ENCODE peak calls at places on chromosomes 1 and 21, in eight cellular contexts. One of them, this sample, is unnamed.
A peak's percentile ranks its signal among the peaks of the same experiment; 100 is the strongest.

GRCh38 chr1:39407889-39408640 is 83.4 kb upstream of the BMP8A start:
- DNase-seq in body of pancreas: peak; percentile 42
- DNase-seq in transverse colon: peak; percentile 27
- DNase-seq in colonic mucosa: peak; percentile 51
- DNase-seq in kidney: no peak
- DNase-seq in effector memory CD4-positive, alpha-beta T cell: no peak
- DNase-seq in mesendoderm: peak; percentile 86
- DNase-seq in PC-9: no peak
- DNase-seq in this sample: no peak

GRCh38 chr1:46084553-46085448 is 47.6 kb downstream of the PIK3R3 start:
- DNase-seq in mesendoderm: no peak
- DNase-seq in kidney: no peak
- DNase-seq in transverse colon: no peak
- DNase-seq in effector memory CD4-positive, alpha-beta T cell: no peak
- DNase-seq in PC-9: peak; percentile 70
- DNase-seq in body of pancreas: no peak
- DNase-seq in colonic mucosa: no peak
- DNase-seq in this sample: no peak

GRCh38 chr1:10857689-10858088 is 61.2 kb upstream of the CASZ1 start:
- DNase-seq in effector memory CD4-positive, alpha-beta T cell: no peak
- DNase-seq in body of pancreas: no peak
- DNase-seq in transverse colon: no peak
- DNase-seq in mesendoderm: no peak
- DNase-seq in PC-9: no peak
- DNase-seq in colonic mucosa: no peak
- DNase-seq in kidney: no peak
- DNase-seq in this sample: no peak

GRCh38 chr21:23792300-23792699 is 1815.0 kb downstream of the MRPL39 start:
- DNase-seq in effector memory CD4-positive, alpha-beta T cell: no peak
- DNase-seq in kidney: no peak
- DNase-seq in PC-9: no peak
- DNase-seq in mesendoderm: no peak
- DNase-seq in colonic mucosa: no peak
- DNase-seq in transverse colon: no peak
- DNase-seq in body of pancreas: no peak
- DNase-seq in this sample: no peak

GRCh38 chr1:9843576-9843945 is 19.8 kb upstream of the CLSTN1 start:
- DNase-seq in body of pancreas: no peak
- DNase-seq in effector memory CD4-positive, alpha-beta T cell: no peak
- DNase-seq in mesendoderm: no peak
- DNase-seq in kidney: no peak
- DNase-seq in PC-9: peak; percentile 75
- DNase-seq in transverse colon: peak; percentile 51
- DNase-seq in colonic mucosa: peak; percentile 78
- DNase-seq in this sample: no peak

GRCh38 chr1:225857256-225857655 is 24.9 kb downstream of the TMEM63A start:
- DNase-seq in effector memory CD4-positive, alpha-beta T cell: no peak
- DNase-seq in PC-9: no peak
- DNase-seq in body of pancreas: no peak
- DNase-seq in mesendoderm: no peak
- DNase-seq in transverse colon: no peak
- DNase-seq in colonic mucosa: no peak
- DNase-seq in kidney: no peak
- DNase-seq in this sample: no peak

GRCh38 chr1:24906760-24907490 is 23.2 kb downstream of the RUNX3 start:
- DNase-seq in effector memory CD4-positive, alpha-beta T cell: no peak
- DNase-seq in mesendoderm: no peak
- DNase-seq in transverse colon: peak; percentile 3
- DNase-seq in body of pancreas: no peak
- DNase-seq in kidney: peak; percentile 62
- DNase-seq in colonic mucosa: no peak
- DNase-seq in PC-9: no peak
- DNase-seq in this sample: no peak

GRCh38 chr1:47763456-47764171 is 233.6 kb downstream of the TRABD2B start:
- DNase-seq in effector memory CD4-positive, alpha-beta T cell: no peak
- DNase-seq in mesendoderm: no peak
- DNase-seq in body of pancreas: no peak
- DNase-seq in colonic mucosa: no peak
- DNase-seq in transverse colon: no peak
- DNase-seq in PC-9: no peak
- DNase-seq in kidney: peak; percentile 28
- DNase-seq in this sample: no peak

GRCh38 chr1:187960125-187960638 is 1131.4 kb downstream of the PLA2G4A start:
- DNase-seq in body of pancreas: no peak
- DNase-seq in effector memory CD4-positive, alpha-beta T cell: no peak
- DNase-seq in kidney: no peak
- DNase-seq in mesendoderm: no peak
- DNase-seq in transverse colon: no peak
- DNase-seq in colonic mucosa: no peak
- DNase-seq in PC-9: no peak
- DNase-seq in this sample: no peak

GRCh38 chr1:2416403-2416802 is 4.0 kb upstream of the PEX10 start:
- DNase-seq in body of pancreas: no peak
- DNase-seq in kidney: no peak
- DNase-seq in PC-9: peak; percentile 47
- DNase-seq in colonic mucosa: peak; percentile 68
- DNase-seq in mesendoderm: no peak
- DNase-seq in effector memory CD4-positive, alpha-beta T cell: no peak
- DNase-seq in transverse colon: peak; percentile 73
- DNase-seq in this sample: peak; percentile 18

GRCh38 chr1:227788279-227789041 is 27.0 kb upstream of the PRSS38 start:
- DNase-seq in body of pancreas: no peak
- DNase-seq in mesendoderm: peak; percentile 88
- DNase-seq in PC-9: peak; percentile 48
- DNase-seq in colonic mucosa: peak; percentile 88
- DNase-seq in effector memory CD4-positive, alpha-beta T cell: no peak
- DNase-seq in kidney: peak; percentile 91
- DNase-seq in transverse colon: no peak
- DNase-seq in this sample: peak; percentile 81

GRCh38 chr1:162548170-162548569 is 13.4 kb upstream of the UAP1 start:
- DNase-seq in body of pancreas: peak; percentile 13
- DNase-seq in colonic mucosa: peak; percentile 23
- DNase-seq in PC-9: no peak
- DNase-seq in mesendoderm: no peak
- DNase-seq in transverse colon: no peak
- DNase-seq in kidney: no peak
- DNase-seq in effector memory CD4-positive, alpha-beta T cell: no peak
- DNase-seq in this sample: no peak

GRCh38 chr1:112956503-112957132 is 622 bp upstream of the SLC16A1 start:
- DNase-seq in effector memory CD4-positive, alpha-beta T cell: peak; percentile 12
- DNase-seq in kidney: peak; percentile 77
- DNase-seq in transverse colon: no peak
- DNase-seq in PC-9: peak; percentile 65
- DNase-seq in body of pancreas: peak; percentile 16
- DNase-seq in colonic mucosa: peak; percentile 36
- DNase-seq in mesendoderm: peak; percentile 87
- DNase-seq in this sample: peak; percentile 31

GRCh38 chr21:38861006-38861405 is 55.3 kb downstream of the ETS2 start:
- DNase-seq in mesendoderm: no peak
- DNase-seq in transverse colon: no peak
- DNase-seq in kidney: no peak
- DNase-seq in effector memory CD4-positive, alpha-beta T cell: no peak
- DNase-seq in colonic mucosa: no peak
- DNase-seq in body of pancreas: no peak
- DNase-seq in PC-9: no peak
- DNase-seq in this sample: no peak

GRCh38 chr1:53435151-53435550 is 24.0 kb upstream of the DMRTB1 start:
- DNase-seq in body of pancreas: no peak
- DNase-seq in mesendoderm: no peak
- DNase-seq in transverse colon: no peak
- DNase-seq in colonic mucosa: no peak
- DNase-seq in effector memory CD4-positive, alpha-beta T cell: no peak
- DNase-seq in kidney: no peak
- DNase-seq in PC-9: no peak
- DNase-seq in this sample: no peak

GRCh38 chr1:5896706-5897105 is 95.5 kb downstream of the NPHP4 start:
- DNase-seq in colonic mucosa: no peak
- DNase-seq in body of pancreas: no peak
- DNase-seq in kidney: no peak
- DNase-seq in transverse colon: no peak
- DNase-seq in mesendoderm: peak; percentile 36
- DNase-seq in effector memory CD4-positive, alpha-beta T cell: no peak
- DNase-seq in PC-9: no peak
- DNase-seq in this sample: no peak

GRCh38 chr1:11918779-11919519 is 7.3 kb downstream of the KIAA2013 start:
- DNase-seq in kidney: no peak
- DNase-seq in colonic mucosa: no peak
- DNase-seq in transverse colon: no peak
- DNase-seq in mesendoderm: no peak
- DNase-seq in effector memory CD4-positive, alpha-beta T cell: no peak
- DNase-seq in body of pancreas: peak; percentile 43
- DNase-seq in PC-9: no peak
- DNase-seq in this sample: no peak

GRCh38 chr1:50929376-50929958 is 30.6 kb downstream of the FAF1 start:
- DNase-seq in mesendoderm: peak; percentile 26
- DNase-seq in transverse colon: no peak
- DNase-seq in PC-9: no peak
- DNase-seq in effector memory CD4-positive, alpha-beta T cell: no peak
- DNase-seq in kidney: no peak
- DNase-seq in body of pancreas: no peak
- DNase-seq in colonic mucosa: no peak
- DNase-seq in this sample: no peak

GRCh38 chr1:16139473-16139962 is 16.4 kb downstream of the EPHA2 start:
- DNase-seq in mesendoderm: peak; percentile 53
- DNase-seq in body of pancreas: no peak
- DNase-seq in transverse colon: no peak
- DNase-seq in effector memory CD4-positive, alpha-beta T cell: no peak
- DNase-seq in PC-9: peak; percentile 89
- DNase-seq in colonic mucosa: no peak
- DNase-seq in kidney: no peak
- DNase-seq in this sample: no peak

DNA sequence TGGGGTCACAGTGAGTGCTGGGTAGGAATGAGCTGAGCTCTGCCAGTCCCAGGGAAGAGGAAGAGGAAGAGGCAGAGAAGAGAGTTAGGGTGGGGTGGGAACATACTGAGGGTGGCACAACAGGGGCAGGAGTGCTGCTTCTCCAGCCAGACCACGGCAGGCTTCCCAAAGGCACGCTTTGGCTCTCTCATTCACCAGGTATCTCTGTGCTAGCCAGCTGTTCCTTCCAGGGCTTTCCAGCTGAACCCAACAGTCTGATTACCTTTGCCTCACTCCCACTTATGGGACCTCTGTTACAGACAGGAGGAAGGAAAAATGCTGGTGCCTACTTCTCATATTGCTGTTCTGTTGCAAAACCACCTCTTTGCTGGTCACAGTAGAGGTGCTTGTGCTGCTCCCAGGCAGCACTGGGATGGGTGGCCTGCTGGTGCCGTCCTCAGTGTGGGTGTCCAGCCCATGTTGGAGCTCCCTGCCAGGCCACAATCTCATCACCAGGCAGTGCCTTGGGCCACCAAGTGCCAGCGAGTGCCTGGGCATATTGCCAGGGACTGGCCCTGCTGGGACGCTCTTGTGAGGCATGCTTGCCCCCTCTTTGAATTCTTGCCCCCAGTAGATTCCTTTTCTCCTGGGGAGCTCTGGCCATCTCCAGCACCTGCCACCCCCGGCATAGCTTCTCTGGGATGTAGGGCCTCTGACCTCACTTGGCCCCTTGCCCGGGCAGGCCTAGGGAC is 2.1 kb downstream of the ADORA1 start:
- DNase-seq in kidney: no peak
- DNase-seq in effector memory CD4-positive, alpha-beta T cell: no peak
- DNase-seq in transverse colon: peak; percentile 13
- DNase-seq in mesendoderm: no peak
- DNase-seq in colonic mucosa: no peak
- DNase-seq in PC-9: peak; percentile 66
- DNase-seq in body of pancreas: peak; percentile 77
- DNase-seq in this sample: no peak
- H3K4me1 ChIP-seq in kidney: peaks cover 26% of the 10 kb centered on the region
- H3K4me1 ChIP-seq in effector memory CD4-positive, alpha-beta T cell: peaks cover 5% of the 10 kb centered on the region
- H3K4me1 ChIP-seq in transverse colon: peaks cover 14% of the 10 kb centered on the region
- H3K4me1 ChIP-seq in mesendoderm: peaks cover 23% of the 10 kb centered on the region
- H3K4me1 ChIP-seq in colonic mucosa: no peaks in the 10 kb centered on the region
- H3K4me1 ChIP-seq in PC-9: peaks cover 72% of the 10 kb centered on the region
- H3K4me1 ChIP-seq in body of pancreas: peaks cover 77% of the 10 kb centered on the region
- H3K4me1 ChIP-seq in this sample: no peaks in the 10 kb centered on the region

GRCh38 chr1:155941845-155942507 is 538 bp downstream of the RXFP4 start:
- DNase-seq in PC-9: no peak
- DNase-seq in effector memory CD4-positive, alpha-beta T cell: no peak
- DNase-seq in mesendoderm: no peak
- DNase-seq in transverse colon: peak; percentile 41
- DNase-seq in kidney: peak; percentile 79
- DNase-seq in body of pancreas: no peak
- DNase-seq in colonic mucosa: no peak
- DNase-seq in this sample: no peak
- H3K4me1 ChIP-seq in PC-9: peaks cover 61% of the 10 kb centered on the region
- H3K4me1 ChIP-seq in effector memory CD4-positive, alpha-beta T cell: peaks cover 39% of the 10 kb centered on the region
- H3K4me1 ChIP-seq in mesendoderm: peaks cover 5% of the 10 kb centered on the region
- H3K4me1 ChIP-seq in transverse colon: peaks cover 68% of the 10 kb centered on the region
- H3K4me1 ChIP-seq in kidney: peaks cover 32% of the 10 kb centered on the region
- H3K4me1 ChIP-seq in body of pancreas: peaks cover 63% of the 10 kb centered on the region
- H3K4me1 ChIP-seq in colonic mucosa: peaks cover 38% of the 10 kb centered on the region
- H3K4me1 ChIP-seq in this sample: peaks cover 46% of the 10 kb centered on the region

GRCh38 chr1:42942444-42942843 is 16.2 kb downstream of the SLC2A1 start:
- DNase-seq in transverse colon: no peak
- DNase-seq in body of pancreas: no peak
- DNase-seq in PC-9: no peak
- DNase-seq in effector memory CD4-positive, alpha-beta T cell: no peak
- DNase-seq in kidney: peak; percentile 43
- DNase-seq in mesendoderm: no peak
- DNase-seq in colonic mucosa: no peak
- DNase-seq in this sample: no peak
- H3K4me1 ChIP-seq in transverse colon: peaks cover 75% of the 10 kb centered on the region
- H3K4me1 ChIP-seq in body of pancreas: peaks cover 84% of the 10 kb centered on the region
- H3K4me1 ChIP-seq in PC-9: peaks cover 98% of the 10 kb centered on the region
- H3K4me1 ChIP-seq in effector memory CD4-positive, alpha-beta T cell: peaks cover 72% of the 10 kb centered on the region
- H3K4me1 ChIP-seq in kidney: peaks cover 63% of the 10 kb centered on the region
- H3K4me1 ChIP-seq in mesendoderm: peaks cover 19% of the 10 kb centered on the region
- H3K4me1 ChIP-seq in colonic mucosa: peaks cover 72% of the 10 kb centered on the region
- H3K4me1 ChIP-seq in this sample: peaks cover 91% of the 10 kb centered on the region

GRCh38 chr21:42672699-42673458 is 19.5 kb downstream of the PDE9A start:
- DNase-seq in transverse colon: no peak
- DNase-seq in kidney: no peak
- DNase-seq in mesendoderm: peak; percentile 47
- DNase-seq in PC-9: no peak
- DNase-seq in effector memory CD4-positive, alpha-beta T cell: no peak
- DNase-seq in body of pancreas: no peak
- DNase-seq in colonic mucosa: no peak
- DNase-seq in this sample: no peak

GRCh38 chr21:42669069-42669468 is 15.6 kb downstream of the PDE9A start:
- DNase-seq in mesendoderm: peak; percentile 85
- DNase-seq in kidney: peak; percentile 69
- DNase-seq in effector memory CD4-positive, alpha-beta T cell: no peak
- DNase-seq in colonic mucosa: no peak
- DNase-seq in body of pancreas: no peak
- DNase-seq in transverse colon: no peak
- DNase-seq in PC-9: no peak
- DNase-seq in this sample: no peak

GRCh38 chr21:42670058-42670830 is 16.8 kb downstream of the PDE9A start:
- DNase-seq in effector memory CD4-positive, alpha-beta T cell: no peak
- DNase-seq in mesendoderm: no peak
- DNase-seq in PC-9: no peak
- DNase-seq in body of pancreas: no peak
- DNase-seq in kidney: no peak
- DNase-seq in colonic mucosa: no peak
- DNase-seq in transverse colon: no peak
- DNase-seq in this sample: no peak

GRCh38 chr21:42671778-42672593 is 18.6 kb downstream of the PDE9A start:
- DNase-seq in body of pancreas: no peak
- DNase-seq in effector memory CD4-positive, alpha-beta T cell: no peak
- DNase-seq in kidney: no peak
- DNase-seq in transverse colon: no peak
- DNase-seq in colonic mucosa: no peak
- DNase-seq in mesendoderm: no peak
- DNase-seq in PC-9: no peak
- DNase-seq in this sample: no peak

GRCh38 chr21:42670884-42671283 is 17.5 kb downstream of the PDE9A start:
- DNase-seq in effector memory CD4-positive, alpha-beta T cell: no peak
- DNase-seq in mesendoderm: no peak
- DNase-seq in kidney: no peak
- DNase-seq in colonic mucosa: no peak
- DNase-seq in body of pancreas: no peak
- DNase-seq in PC-9: no peak
- DNase-seq in transverse colon: no peak
- DNase-seq in this sample: no peak
- H3K4me1 ChIP-seq in effector memory CD4-positive, alpha-beta T cell: no peaks in the 10 kb centered on the region
- H3K4me1 ChIP-seq in mesendoderm: peaks cover 17% of the 10 kb centered on the region
- H3K4me1 ChIP-seq in kidney: peaks cover 13% of the 10 kb centered on the region
- H3K4me1 ChIP-seq in colonic mucosa: peaks cover 9% of the 10 kb centered on the region
- H3K4me1 ChIP-seq in body of pancreas: peaks cover 6% of the 10 kb centered on the region
- H3K4me1 ChIP-seq in PC-9: no peaks in the 10 kb centered on the region
- H3K4me1 ChIP-seq in transverse colon: peaks cover 31% of the 10 kb centered on the region
- H3K4me1 ChIP-seq in this sample: no peaks in the 10 kb centered on the region

This sample was measured in CD4-positive, CD25-positive, alpha-beta regulatory T cell.